ENCODE peak calls at places on chromosome 2, in four cellular contexts. V is cardiac muscle cell, L is neural progenitor cell, S is A673. C is an unnamed sample.

GRCh38 chr2:58032016-58032750 is 14.4 kb upstream of the VRK2 start:
- DNase-seq in V (no peak), L (no peak), S (no peak), C (no peak)

GRCh38 chr2:74552914-74553811 is 579 bp downstream of the LOXL3 start:
- DNase-seq in V (peak), L (peak), S (no peak), C (peak)

GRCh38 chr2:47046271-47046670 is 108.8 kb downstream of the STPG4 start:
- DNase-seq in V (no peak), L (peak), S (no peak), C (no peak)

GRCh38 chr2:201118957-201119848 is 3.2 kb downstream of the CFLAR start:
- DNase-seq in V (peak), L (peak), S (peak), C (no peak)

GRCh38 chr2:1286929-1287328 is 126.3 kb upstream of the TPO start:
- DNase-seq in V (no peak), L (no peak), S (no peak), C (no peak)

GRCh38 chr2:104861295-104862060 is 7.6 kb downstream of the POU3F3 start:
- DNase-seq in V (no peak), L (peak), S (no peak), C (no peak)

GRCh38 chr2:230765611-230766300 is 53.1 kb downstream of the CAB39 start:
- DNase-seq in V (no peak), L (no peak), S (no peak), C (no peak)

GRCh38 chr2:161871113-161871512 is 202.9 kb downstream of the DPP4 start:
- DNase-seq in V (no peak), L (no peak), S (no peak), C (no peak)

GRCh38 chr2:201798252-201798918 is 8.0 kb upstream of the CDK15 start:
- DNase-seq in V (no peak), L (no peak), S (no peak), C (no peak)

GRCh38 chr2:237209046-237209375 is 123.3 kb downstream of the COPS8 start:
- DNase-seq in V (no peak), L (no peak), S (peak), C (no peak)

GRCh38 chr2:150589760-150590159 is 102.3 kb upstream of the RND3 start:
- DNase-seq in V (no peak), L (no peak), S (no peak), C (no peak)

GRCh38 chr2:119434664-119435063 is 3.0 kb downstream of the TMEM37 start:
- DNase-seq in V (no peak), L (peak), S (no peak), C (no peak)

GRCh38 chr2:23351388-23352141 is 33.4 kb upstream of the KLHL29 start:
- DNase-seq in V (peak), L (peak), S (peak), C (peak)

GRCh38 chr2:217787160-217787877 is 215.5 kb downstream of the TNS1 start:
- DNase-seq in V (no peak), L (no peak), S (no peak), C (no peak)

GRCh38 chr2:239304533-239305221 is 96.1 kb downstream of the HDAC4 start:
- DNase-seq in V (no peak), L (no peak), S (no peak), C (no peak)

GRCh38 chr2:239305222-239305575 is 95.6 kb downstream of the HDAC4 start:
- DNase-seq in V (no peak), L (no peak), S (no peak), C (no peak)

GRCh38 chr2:239302808-239303557 is 97.8 kb downstream of the HDAC4 start:
- DNase-seq in V (no peak), L (no peak), S (no peak), C (no peak)

GRCh38 chr2:239302083-239302807 is 98.6 kb downstream of the HDAC4 start:
- DNase-seq in V (no peak), L (no peak), S (no peak), C (no peak)

DNA sequence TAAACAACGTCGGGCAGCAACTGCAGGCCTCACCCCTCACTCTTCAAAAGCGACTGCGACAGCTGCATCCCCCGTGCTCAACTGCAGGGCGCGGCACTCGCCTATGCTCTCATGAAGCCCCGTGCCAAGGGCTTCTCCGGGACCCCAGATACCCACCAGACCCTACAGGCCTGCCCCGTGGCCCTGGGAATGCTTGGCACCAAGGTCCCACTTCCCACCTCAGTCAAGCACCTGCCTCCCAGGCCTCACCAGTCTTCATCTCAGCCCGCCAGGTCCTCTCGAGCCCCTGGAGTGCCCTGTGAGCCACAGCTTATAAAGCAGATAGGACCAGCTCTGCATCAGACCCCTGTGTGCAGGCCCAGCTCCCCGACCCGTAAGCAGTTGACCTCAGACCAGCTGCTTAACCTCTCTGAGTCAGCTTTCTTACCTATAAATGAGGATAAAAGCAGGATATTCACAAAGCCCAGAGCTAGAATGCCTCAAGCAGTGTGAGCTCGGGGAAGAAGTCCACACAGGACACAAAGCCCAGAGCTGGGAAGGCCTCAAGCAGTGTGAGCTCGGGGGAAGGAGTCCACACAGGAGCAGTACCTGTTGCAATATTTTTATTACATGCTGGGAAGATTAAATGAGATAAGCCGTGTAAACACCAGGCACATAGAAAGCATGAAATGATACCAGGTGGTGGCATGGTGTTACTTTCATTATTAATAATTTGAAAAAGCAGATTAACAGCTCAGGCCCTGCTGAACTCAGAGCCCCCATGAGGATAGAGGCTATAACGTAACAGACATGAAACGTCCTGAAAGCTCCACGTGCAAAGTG is 96.9 kb downstream of the HDAC4 start:
- DNase-seq in V (no peak), L (peak), S (no peak), C (no peak)
- TF ChIP-seq CTCF in V (no peak), L (no peak), S (no peak), C (no peak)

GRCh38 chr2:68837164-68837860 is 33.9 kb downstream of the BMP10 start:
- DNase-seq in V (peak), L (peak), S (peak), C (peak)

GRCh38 chr2:68835636-68836035 is 35.6 kb downstream of the BMP10 start:
- DNase-seq in V (no peak), L (no peak), S (no peak), C (no peak)

GRCh38 chr2:68837861-68838341 is 33.3 kb downstream of the BMP10 start:
- DNase-seq in V (no peak), L (no peak), S (no peak), C (no peak)

GRCh38 chr2:68838641-68839040 is 32.6 kb downstream of the BMP10 start:
- DNase-seq in V (no peak), L (no peak), S (no peak), C (no peak)

DNA sequence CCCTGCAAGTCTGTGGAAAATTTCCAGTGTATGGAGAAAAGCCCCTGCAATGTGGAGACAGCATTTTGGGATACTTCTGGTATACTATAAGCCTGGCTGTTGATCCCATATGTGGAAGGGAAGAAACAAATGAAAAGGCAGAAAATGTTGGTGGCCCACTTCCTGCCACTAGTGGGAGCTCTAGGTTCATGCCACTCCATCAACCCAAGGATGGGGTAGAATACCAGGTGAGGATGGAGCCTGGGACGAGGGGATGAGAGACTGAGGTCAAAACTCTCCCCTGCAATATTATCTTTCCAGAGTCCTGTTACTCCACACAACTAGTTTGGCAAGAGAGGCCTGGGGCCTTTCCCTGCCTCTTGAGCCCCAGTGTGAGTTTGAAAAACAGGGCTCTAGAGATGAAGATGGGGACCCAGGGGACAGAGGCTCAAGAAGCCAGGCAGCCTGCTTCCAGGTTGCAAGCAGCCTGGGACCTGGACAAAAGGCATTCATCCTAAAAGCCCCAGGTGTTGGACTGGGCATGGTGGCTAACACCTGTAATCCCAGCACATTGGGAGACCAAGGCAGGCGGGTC is 31.9 kb downstream of the BMP10 start:
- DNase-seq in V (no peak), L (no peak), S (peak), C (no peak)
- TF ChIP-seq CTCF in V (peak), L (peak), S (peak), C (no peak)

DNA sequence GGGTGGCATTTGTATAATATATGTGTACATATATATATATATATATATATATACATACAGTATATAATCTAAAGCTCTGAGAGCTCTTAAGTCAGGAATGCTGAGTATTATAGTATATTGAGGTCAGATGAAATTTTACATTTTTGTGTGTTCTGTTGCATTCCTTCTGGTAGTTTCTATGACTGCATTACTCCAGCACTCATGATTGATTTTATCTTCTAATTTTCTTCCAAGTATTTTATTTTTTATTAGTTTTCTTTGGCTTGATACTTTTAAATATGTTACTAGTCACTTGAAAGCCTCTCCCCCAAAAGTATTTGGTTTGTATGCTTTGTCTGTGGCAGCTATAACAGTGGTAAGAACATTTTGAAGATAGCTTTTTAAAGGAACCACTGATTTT is 25.0 kb downstream of the METTL21A start:
- DNase-seq in V (no peak), L (no peak), S (no peak), C (no peak)
- TF ChIP-seq CTCF in V (no peak), L (no peak), S (no peak), C (no peak)

DNA sequence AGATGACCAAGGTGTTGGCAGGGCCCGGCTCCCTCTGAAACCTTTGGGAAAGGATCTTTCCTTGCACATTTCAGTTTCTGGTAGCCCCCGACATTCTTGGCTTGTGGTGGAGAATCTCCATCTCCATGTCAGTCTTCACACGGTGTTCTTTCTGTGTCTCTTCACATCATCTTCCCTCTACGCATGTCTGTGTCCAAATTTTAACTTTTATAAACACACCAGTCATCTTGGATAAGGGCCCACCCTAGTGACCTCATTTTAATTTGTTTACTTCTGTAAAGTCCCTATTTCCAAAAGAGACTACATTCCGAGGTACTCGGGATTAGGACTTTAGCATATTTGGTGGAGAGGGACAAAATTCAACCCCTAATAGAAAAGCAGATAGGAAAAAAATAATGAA is 138.4 kb downstream of the GALNT3 start:
- DNase-seq in V (no peak), L (no peak), S (no peak), C (no peak)
- TF ChIP-seq CTCF in V (no peak), L (no peak), S (no peak), C (no peak)

DNA sequence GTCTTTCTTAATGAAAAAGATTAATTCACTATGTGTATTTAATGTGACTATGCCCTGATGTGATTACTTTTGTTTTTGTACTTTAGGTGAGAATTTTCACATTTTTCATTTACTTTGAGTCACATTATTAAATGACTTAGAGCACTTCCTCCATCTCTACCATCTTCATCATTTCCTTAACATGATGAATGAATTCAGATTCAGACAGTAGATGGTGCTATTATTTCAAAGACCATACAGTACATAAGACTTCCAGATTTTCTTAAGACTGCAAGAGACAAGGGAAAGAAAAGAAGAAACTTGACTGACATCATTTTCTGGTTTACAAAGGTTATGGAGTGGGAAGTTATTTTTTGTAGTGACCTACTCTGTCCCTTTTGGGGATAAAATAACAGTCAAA is 1010.6 kb upstream of the NXPH2 start:
- DNase-seq in V (peak), L (no peak), S (peak), C (no peak)
- TF ChIP-seq CTCF in V (peak), L (peak), S (peak), C (no peak)

DNA sequence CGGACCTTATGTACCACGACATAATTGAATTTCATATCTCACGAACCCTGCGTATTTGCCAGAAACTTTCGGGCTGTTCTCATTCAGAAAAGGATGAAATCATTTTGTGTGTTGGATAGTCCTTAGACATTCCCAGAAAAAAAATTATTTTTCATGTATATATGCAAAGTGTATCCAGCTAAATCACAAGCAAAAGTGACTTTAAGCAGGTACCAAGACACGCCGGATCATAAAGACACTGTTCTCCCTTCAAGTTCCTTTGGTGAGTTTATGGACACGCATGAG is 35.1 kb upstream of the PNO1 start:
- DNase-seq in V (no peak), L (no peak), S (no peak), C (no peak)
- TF ChIP-seq CTCF in V (no peak), L (no peak), S (peak), C (peak)

C was measured in nephron progenitor cell.